ENCODE peak calls at places on chromosomes 4 and X, in four cellular contexts. D is H9, F is mesendoderm, L is H1. X is an unnamed sample.

GRCh38 chr4:82493721-82494425 is 63.5 kb downstream of the ENOPH1 start:
- DNase-seq in D (no peak), F (no peak), L (no peak), X (peak; percentile 34)

GRCh38 chr4:108113229-108113628 is 55.5 kb downstream of the LEF1 start:
- DNase-seq in D (no peak), F (no peak), L (no peak), X (no peak)

GRCh38 chrX:120752431-120753128 is 122.7 kb upstream of the C1GALT1C1 start:
- DNase-seq in D (no peak), F (no peak), L (no peak), X (no peak)

GRCh38 chr4:13912966-13913365 is 285.4 kb upstream of the BOD1L1 start:
- DNase-seq in D (no peak), F (no peak), L (no peak), X (peak; percentile 61)

GRCh38 chr4:17309567-17310268 is 202.2 kb downstream of the QDPR start:
- DNase-seq in D (no peak), F (no peak), L (no peak), X (peak; percentile 37)

GRCh38 chr4:48509543-48509942 is 19.5 kb downstream of the ZAR1 start:
- DNase-seq in D (no peak), F (no peak), L (no peak), X (peak; percentile 34)

GRCh38 chrX:79452879-79453278 is 85.7 kb upstream of the ITM2A start:
- DNase-seq in D (no peak), F (no peak), L (no peak), X (no peak)

GRCh38 chr4:155906554-155907247 is 3.2 kb downstream of the TDO2 start:
- DNase-seq in D (no peak), F (no peak), L (no peak), X (peak; percentile 99)

GRCh38 chr4:155530290-155530689 is 136.4 kb upstream of the GUCY1A1 start:
- DNase-seq in D (no peak), F (no peak), L (no peak), X (no peak)

GRCh38 chr4:89765966-89766365 is 71.0 kb downstream of the SNCA start:
- DNase-seq in D (no peak), F (no peak), L (no peak), X (peak; percentile 63)

GRCh38 chr4:169439244-169439643 is 168.5 kb upstream of the SH3RF1 start:
- DNase-seq in D (no peak), F (no peak), L (no peak), X (peak; percentile 47)

GRCh38 chr4:105106416-105106815 is 40.3 kb upstream of the TET2 start:
- DNase-seq in D (no peak), F (no peak), L (no peak), X (no peak)

GRCh38 chr4:52869196-52869595 is 7.1 kb downstream of the RASL11B start:
- DNase-seq in D (no peak), F (no peak), L (no peak), X (peak; percentile 36)

GRCh38 chrX:138925330-138925729 is 213.8 kb upstream of the FGF13 start:
- DNase-seq in D (no peak), F (peak; percentile 32), L (no peak), X (peak; percentile 27)

GRCh38 chr4:173139561-173139960 is 29.1 kb upstream of the GALNT7 start:
- DNase-seq in D (no peak), F (no peak), L (no peak), X (no peak)

GRCh38 chrX:24870143-24870542 is 145.6 kb downstream of the ARX start:
- DNase-seq in D (no peak), F (no peak), L (no peak), X (peak; percentile 67)

GRCh38 chrX:154016366-154017076 is 3.2 kb downstream of the IRAK1 start:
- DNase-seq in D (no peak), F (no peak), L (no peak), X (no peak)

GRCh38 chr4:25670991-25671390 is 15.3 kb downstream of the SLC34A2 start:
- DNase-seq in D (no peak), F (no peak), L (no peak), X (no peak)

GRCh38 chr4:25663778-25664177 is 8.1 kb downstream of the SLC34A2 start:
- DNase-seq in D (no peak), F (no peak), L (no peak), X (no peak)

GRCh38 chr4:25666031-25666630 is 10.5 kb downstream of the SLC34A2 start:
- DNase-seq in D (no peak), F (no peak), L (no peak), X (no peak)

GRCh38 chr4:25672756-25673155 is 17.1 kb downstream of the SLC34A2 start:
- DNase-seq in D (no peak), F (no peak), L (no peak), X (no peak)

DNA sequence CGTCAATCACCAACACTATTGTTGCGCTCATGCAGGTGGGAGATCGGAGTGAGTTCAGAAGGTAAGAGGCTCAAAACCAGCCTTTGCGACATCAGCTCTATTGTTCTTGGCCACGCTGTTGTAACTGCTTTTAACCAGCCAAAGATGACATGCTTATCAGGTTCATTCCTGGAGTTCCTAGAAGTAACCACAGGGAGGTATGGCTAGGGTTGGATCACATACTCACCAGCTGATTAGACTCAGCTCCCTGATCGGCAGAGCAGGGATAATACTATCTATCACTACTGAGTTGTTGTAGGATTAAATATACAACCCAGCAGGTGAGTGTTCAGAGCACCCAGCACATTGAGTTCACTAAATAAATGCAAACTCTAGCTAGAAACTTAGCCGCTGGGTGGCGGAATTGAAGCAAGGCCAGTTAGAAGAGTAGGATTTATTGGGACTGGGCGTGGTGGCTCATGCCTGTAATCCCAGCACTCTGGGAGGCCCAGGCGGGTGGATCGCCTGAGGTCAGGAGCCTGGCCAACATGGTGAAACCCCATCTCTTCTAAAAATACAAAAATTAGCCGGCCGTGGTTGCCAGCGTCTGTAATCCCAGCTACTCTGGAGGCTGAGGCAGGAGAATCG is 12.4 kb downstream of the SLC34A2 start:
- DNase-seq in D (peak; percentile 53), F (peak; percentile 88), L (no peak), X (no peak)
- H4K5ac ChIP-seq in D (no peak overlapping the region), F (no peak overlapping the region), L (no peak overlapping the region), X (no peak overlapping the region)

GRCh38 chr4:145501051-145501660 is 19.5 kb downstream of the SMAD1 start:
- DNase-seq in D (no peak), F (no peak), L (no peak), X (no peak)
- H4K5ac ChIP-seq in D (no peak overlapping the region), F (no peak overlapping the region), L (no peak overlapping the region), X (no peak overlapping the region)

GRCh38 chr4:131207589-131207988 is 1941.5 kb upstream of the PCDH10 start:
- DNase-seq in D (no peak), F (no peak), L (no peak), X (no peak)
- H4K5ac ChIP-seq in D (no peak overlapping the region), F (no peak overlapping the region), L (no peak overlapping the region), X (no peak overlapping the region)

DNA sequence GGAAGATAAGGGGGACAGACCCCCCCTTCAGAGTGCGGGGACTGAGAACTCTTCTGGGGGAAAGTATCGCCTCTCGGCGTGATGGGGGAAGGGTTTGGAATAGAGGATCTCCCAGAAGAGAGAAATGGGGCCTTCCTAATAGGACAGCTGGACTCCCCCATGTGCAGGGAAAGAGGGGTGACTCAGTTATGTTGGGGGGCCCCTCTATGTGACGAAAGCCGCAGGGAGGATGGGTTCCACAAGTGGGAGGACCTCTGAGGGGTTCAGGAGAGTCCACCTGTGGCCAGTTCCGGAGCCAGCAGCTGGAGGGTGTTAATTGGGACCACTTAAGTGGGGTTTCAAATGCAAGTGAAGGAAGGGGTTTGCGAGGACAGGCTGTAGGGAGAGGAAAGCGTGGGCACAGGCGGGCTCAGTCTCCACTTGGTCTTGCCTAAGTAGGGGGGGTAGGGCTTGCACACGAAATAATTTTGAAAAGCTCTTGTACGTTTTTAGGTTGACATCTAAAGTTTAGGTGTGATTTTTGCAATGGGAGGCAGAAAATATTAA is 721 bp downstream of the SUV39H1 start:
- DNase-seq in D (no peak), F (no peak), L (no peak), X (no peak)
- H4K5ac ChIP-seq in D (no peak overlapping the region), F (no peak overlapping the region), L (no peak overlapping the region), X (peak overlapping the region; percentile 49)

GRCh38 chr4:140084426-140084825 is 69.6 kb downstream of the MAML3 start:
- DNase-seq in D (no peak), F (no peak), L (no peak), X (no peak)
- H4K5ac ChIP-seq in D (no peak overlapping the region), F (no peak overlapping the region), L (no peak overlapping the region), X (no peak overlapping the region)

DNA sequence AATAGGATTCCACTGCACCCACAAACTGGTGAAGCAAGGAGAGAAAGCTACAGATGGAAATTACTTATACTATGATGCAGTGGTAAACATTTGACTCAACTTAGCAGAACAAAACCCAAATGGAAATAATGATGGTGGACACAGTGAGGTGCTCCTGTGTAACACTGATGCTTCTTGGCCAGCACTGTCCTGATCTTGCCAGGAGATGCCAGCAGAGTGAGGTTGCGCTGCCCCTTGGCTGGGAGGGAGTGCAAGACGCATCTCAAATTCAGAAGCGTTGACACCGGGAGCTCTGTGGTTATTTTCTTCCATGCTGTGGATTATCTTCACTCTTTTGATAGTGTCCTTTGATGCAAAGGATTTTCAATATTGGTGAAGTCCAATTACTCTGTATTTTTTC is 22.0 kb upstream of the ARSH start:
- DNase-seq in D (no peak), F (peak; percentile 1), L (no peak), X (no peak)
- H4K5ac ChIP-seq in D (no peak overlapping the region), F (no peak overlapping the region), L (no peak overlapping the region), X (no peak overlapping the region)

DNA sequence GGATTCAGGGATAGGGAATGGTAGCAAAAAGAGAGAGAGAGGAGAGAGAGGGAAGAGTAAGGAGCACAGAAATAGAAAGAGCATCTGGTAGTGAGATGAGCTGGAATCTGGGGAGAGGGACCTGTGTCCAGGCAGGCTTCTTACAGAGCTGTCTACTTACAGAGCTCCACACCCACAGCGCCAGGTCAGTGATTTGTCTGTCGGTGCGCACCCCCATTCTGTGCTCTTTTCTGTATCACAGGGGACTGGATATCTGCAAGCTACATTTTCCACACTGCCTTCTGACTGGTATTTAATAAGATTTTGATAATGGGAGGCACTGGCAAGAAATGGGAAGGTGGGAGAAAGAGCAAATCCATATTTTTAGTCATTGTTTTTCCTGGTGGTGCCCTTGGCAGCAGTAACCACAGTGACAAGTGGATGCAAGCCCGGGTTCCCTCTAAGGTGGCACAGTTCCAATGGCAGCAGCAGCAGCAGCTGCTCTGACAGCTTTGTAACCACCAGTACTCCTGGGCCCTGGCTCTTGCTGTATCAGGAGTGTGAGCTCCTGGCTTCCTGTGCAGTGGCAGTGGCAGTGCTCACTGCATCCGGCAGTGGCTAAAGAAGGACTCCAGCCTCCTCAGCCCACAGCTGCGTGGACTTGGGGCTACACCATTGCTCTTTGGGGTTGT is 300.5 kb downstream of the TRIML1 start:
- DNase-seq in D (no peak), F (no peak), L (no peak), X (peak; percentile 38)
- H4K5ac ChIP-seq in D (no peak overlapping the region), F (no peak overlapping the region), L (no peak overlapping the region), X (no peak overlapping the region)

GRCh38 chrX:68503830-68504229 is 5.0 kb downstream of the YIPF6 start:
- DNase-seq in D (no peak), F (no peak), L (no peak), X (peak; percentile 17)

GRCh38 chrX:68498508-68499379 is at the start of gene YIPF6:
- DNase-seq in D (peak; percentile 69), F (peak; percentile 81), L (peak; percentile 66), X (peak; percentile 72)

GRCh38 chrX:68498044-68498507 is 775 bp upstream of the YIPF6 start:
- DNase-seq in D (no peak), F (peak; percentile 86), L (no peak), X (no peak)

GRCh38 chrX:68504237-68504636 is 5.4 kb downstream of the YIPF6 start:
- DNase-seq in D (no peak), F (no peak), L (no peak), X (peak; percentile 93)

GRCh38 chrX:68500105-68500504 is 1.3 kb downstream of the YIPF6 start:
- DNase-seq in D (no peak), F (no peak), L (no peak), X (no peak)
- H4K5ac ChIP-seq in D (no peak overlapping the region), F (no peak overlapping the region), L (no peak overlapping the region), X (no peak overlapping the region)